ENCODE peak calls at places on chromosomes 13 and 19, in four cellular contexts. X is mesenchymal stem cell, F is H1, D is neuronal stem cell. I is an unnamed sample.

GRCh38 chr19:31444931-31445330 is 95.7 kb upstream of the TSHZ3 start:
- DNase-seq in X (no peak), F (no peak), D (no peak), I (no peak)

GRCh38 chr19:15293751-15294505 is 38.4 kb downstream of the BRD4 start:
- DNase-seq in X (peak), F (no peak), D (no peak), I (no peak)

GRCh38 chr13:24727731-24728601 is 36.0 kb upstream of the RNF17 start:
- DNase-seq in X (peak), F (no peak), D (peak), I (peak)

GRCh38 chr13:51626749-51627148 is 42.5 kb downstream of the WDFY2 start:
- DNase-seq in X (no peak), F (no peak), D (no peak), I (no peak)

GRCh38 chr13:37460211-37460610 is 138.4 kb downstream of the POSTN start:
- DNase-seq in X (no peak), F (no peak), D (no peak), I (no peak)

GRCh38 chr19:15253076-15253475 is 20.8 kb upstream of the EPHX3 start:
- DNase-seq in X (no peak), F (no peak), D (no peak), I (no peak)

GRCh38 chr13:111115841-111116500 is 861 bp downstream of the ARHGEF7 start:
- DNase-seq in X (peak), F (no peak), D (peak), I (no peak)

GRCh38 chr13:44191504-44192171 is 182.0 kb upstream of the SERP2 start:
- DNase-seq in X (peak), F (no peak), D (peak), I (peak)

GRCh38 chr13:87093399-87093798 is 577.8 kb upstream of the SLITRK5 start:
- DNase-seq in X (no peak), F (no peak), D (no peak), I (no peak)

GRCh38 chr13:27044837-27045570 is 126.6 kb downstream of the USP12 start:
- DNase-seq in X (peak), F (no peak), D (no peak), I (no peak)

GRCh38 chr19:38693380-38694223 is 46.2 kb downstream of the ACTN4 start:
- DNase-seq in X (peak), F (no peak), D (peak), I (peak)

GRCh38 chr19:38692458-38693379 is 45.3 kb downstream of the ACTN4 start:
- DNase-seq in X (no peak), F (no peak), D (no peak), I (no peak)

GRCh38 chr19:38690146-38690545 is 42.7 kb downstream of the ACTN4 start:
- DNase-seq in X (no peak), F (no peak), D (no peak), I (no peak)

GRCh38 chr19:38690832-38691231 is 43.4 kb downstream of the ACTN4 start:
- DNase-seq in X (no peak), F (no peak), D (no peak), I (no peak)

DNA sequence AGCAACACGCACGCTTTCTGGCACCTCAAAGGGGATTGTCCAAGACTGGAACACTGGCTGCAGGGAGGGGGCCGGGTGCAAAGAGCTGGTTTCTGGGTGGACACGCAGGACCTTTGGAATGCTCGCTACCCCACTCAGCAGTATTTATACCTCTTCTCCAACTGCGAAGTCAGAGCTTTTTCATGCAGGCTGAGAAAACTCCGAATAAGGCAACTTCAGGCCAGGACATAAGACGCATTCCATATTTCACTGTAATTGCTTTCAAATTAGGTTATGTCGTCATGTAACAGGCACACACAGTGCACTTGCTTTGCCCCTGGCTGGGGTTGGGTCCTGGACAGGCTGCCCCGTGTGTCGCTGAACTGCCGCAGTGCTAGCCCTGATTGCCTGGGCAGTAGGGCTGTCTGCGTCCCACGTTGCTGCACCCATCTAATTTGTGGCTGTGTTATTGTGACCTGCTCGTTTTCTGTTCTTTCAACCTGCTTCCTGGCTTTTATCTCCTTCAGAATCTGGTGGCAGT is 44.5 kb downstream of the ACTN4 start:
- DNase-seq in X (peak), F (no peak), D (no peak), I (no peak)
- H2BK12ac ChIP-seq in X (peak), F (peak), D (no peak), I (no peak)

GRCh38 chr13:31314961-31315360 is 115.2 kb downstream of the B3GLCT start:
- DNase-seq in X (no peak), F (no peak), D (no peak), I (no peak)
- H3K27ac ChIP-seq in X (no peak), F (no peak), D (no peak), I (no peak)

GRCh38 chr13:49954674-49955455 is 18.7 kb upstream of the SPRYD7 start:
- DNase-seq in X (peak), F (no peak), D (no peak), I (no peak)
- H2BK12ac ChIP-seq in X (no peak), F (no peak), D (no peak), I (no peak)

DNA sequence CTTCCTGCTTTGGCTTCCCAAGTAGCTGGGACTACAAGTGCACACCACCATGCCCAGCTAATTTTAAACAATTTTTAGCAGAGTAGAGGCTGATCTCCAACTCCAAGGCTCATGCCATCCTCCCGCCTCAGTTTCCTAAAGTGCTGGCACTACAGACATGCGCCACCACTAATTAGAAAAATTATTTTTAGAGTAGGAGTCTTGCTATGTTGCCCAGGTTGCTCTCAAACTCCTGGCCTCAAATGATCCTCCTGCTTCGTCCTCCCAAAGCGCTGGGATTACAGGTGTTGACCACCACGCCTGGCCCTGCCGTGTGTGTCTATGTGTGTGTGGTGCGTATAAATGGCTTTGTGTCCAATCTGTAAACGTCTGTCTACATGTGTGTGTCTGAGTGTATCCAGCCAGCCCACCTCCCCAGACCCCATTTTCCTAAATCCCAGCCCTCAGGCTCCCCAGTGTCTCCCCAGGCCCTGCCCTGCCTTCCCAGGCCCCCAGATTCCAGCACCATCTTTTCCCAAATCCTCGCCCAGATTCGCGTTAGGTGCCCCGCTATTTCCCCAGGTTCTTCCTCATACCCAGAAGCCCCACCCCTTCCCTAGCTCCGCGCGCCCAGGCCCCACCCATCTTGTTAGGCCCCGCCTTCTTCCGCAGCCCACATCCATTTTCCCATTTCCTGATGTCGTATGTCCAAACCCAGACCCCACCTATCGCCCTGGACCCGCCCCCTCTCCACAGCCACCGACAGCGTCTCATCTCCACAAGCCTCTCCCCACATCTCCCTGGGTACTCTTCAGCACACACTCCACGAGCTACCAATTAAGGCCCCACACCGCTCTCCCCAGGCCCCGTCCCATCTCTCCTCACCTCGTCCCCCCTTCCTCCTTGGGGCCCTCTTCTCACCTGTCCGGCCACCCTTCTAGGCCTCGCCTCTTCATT is 24.9 kb downstream of the SLC8A2 start:
- DNase-seq in X (peak), F (peak), D (no peak), I (peak)
- H3K27ac ChIP-seq in X (no peak), F (peak), D (no peak), I (no peak)

GRCh38 chr19:30059741-30060140 is 117.7 kb downstream of the URI1 start:
- DNase-seq in X (no peak), F (no peak), D (no peak), I (no peak)
- H2BK12ac ChIP-seq in X (no peak), F (no peak), D (no peak), I (no peak)

GRCh38 chr13:112781881-112782361 is 92.1 kb downstream of the ATP11A start:
- DNase-seq in X (no peak), F (no peak), D (no peak), I (no peak)
- H3K27ac ChIP-seq in X (no peak), F (no peak), D (no peak), I (no peak)

DNA sequence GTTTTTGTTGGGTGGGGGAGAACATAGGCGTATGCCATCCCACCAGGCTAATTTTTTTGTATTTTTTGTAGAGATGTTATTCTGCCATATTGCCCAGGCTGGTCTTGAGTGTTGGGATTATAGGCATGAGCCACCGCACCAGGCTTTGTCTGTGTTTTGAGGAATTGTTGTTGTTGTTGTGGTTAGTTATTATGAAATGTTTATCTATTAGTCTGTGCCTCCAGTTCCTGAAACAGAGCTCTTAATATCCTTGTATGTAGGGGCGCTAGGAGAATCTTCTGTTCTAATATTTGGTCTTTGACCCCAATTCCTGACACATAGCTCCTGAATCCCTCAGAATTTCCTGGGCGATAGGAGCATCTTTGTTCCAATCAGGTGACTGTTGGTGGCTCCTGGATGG is 5.6 kb upstream of the LATS2 start:
- DNase-seq in X (no peak), F (no peak), D (no peak), I (no peak)
- H2BK12ac ChIP-seq in X (no peak), F (peak), D (no peak), I (no peak)

DNA sequence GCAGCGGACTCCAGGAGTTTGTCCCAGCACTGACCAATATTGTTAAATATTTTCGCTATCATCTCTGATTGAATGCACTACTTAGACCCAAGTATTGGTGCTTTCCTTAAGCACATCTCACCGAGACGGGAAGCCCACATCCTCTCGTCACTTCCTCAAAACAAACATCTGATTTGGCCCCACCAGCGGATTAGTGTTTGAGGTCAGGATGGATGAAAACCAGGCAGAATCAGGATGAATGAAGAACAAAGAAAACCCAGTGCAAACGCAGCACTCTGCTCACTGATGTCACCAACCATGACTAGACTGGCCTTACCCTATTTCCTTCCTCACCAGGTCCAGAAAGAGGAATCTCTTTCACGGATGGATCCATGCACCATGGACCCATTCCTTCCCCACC is 6.0 kb downstream of the PLAUR start:
- DNase-seq in X (no peak), F (no peak), D (no peak), I (no peak)
- H3K27ac ChIP-seq in X (no peak), F (no peak), D (no peak), I (no peak)

GRCh38 chr19:19461671-19462622 is 53.4 kb downstream of the TSSK6 start:
- DNase-seq in X (peak), F (peak), D (peak), I (peak)
- H2BK12ac ChIP-seq in X (peak), F (peak), D (peak), I (no peak)

I was measured in H9.